ENCODE peak calls at places on chromosomes 7 and 10, in nine cellular contexts. M is HEK293T, C is A673, Z is CMK, H is GM12892, L is DMS153, K is retina, X is NCI-H1436, U is ovary. N is an unnamed sample.

GRCh38 chr10:88270871-88271713 is 312.0 kb downstream of the RNLS start:
- DNase-seq in M (no peak), C (no peak), L (no peak), K (no peak), H (peak; percentile 13), Z (no peak), U (no peak), X (no peak), N (no peak)

GRCh38 chr7:27176343-27176731 is 2.2 kb upstream of the HOXA10 start:
- DNase-seq in L (no peak), M (no peak), U (no peak), X (no peak), K (no peak), C (no peak), H (no peak), Z (no peak), N (no peak)

GRCh38 chr10:110399163-110400094 is 94.7 kb upstream of the SMNDC1 start:
- DNase-seq in K (no peak), U (no peak), C (peak; percentile 83), H (no peak), M (no peak), X (no peak), Z (no peak), L (no peak), N (no peak)

GRCh38 chr10:48505394-48506112 is 99.3 kb downstream of the ARHGAP22 start:
- DNase-seq in Z (no peak), X (no peak), K (no peak), C (no peak), H (no peak), U (no peak), M (no peak), L (no peak), N (no peak)

GRCh38 chr7:98283127-98283886 is 1.8 kb downstream of the BRI3 start:
- DNase-seq in K (no peak), C (no peak), Z (no peak), U (no peak), M (no peak), L (no peak), X (no peak), H (no peak), N (no peak)

GRCh38 chr10:113180401-113181154 is 230.5 kb downstream of the TCF7L2 start:
- DNase-seq in M (no peak), Z (no peak), L (no peak), U (no peak), H (no peak), K (no peak), C (no peak), X (no peak), N (no peak)

GRCh38 chr7:93551063-93551895 is 23.2 kb downstream of the CALCR start:
- DNase-seq in L (no peak), C (peak; percentile 63), X (no peak), H (no peak), Z (no peak), M (peak; percentile 28), K (peak; percentile 5), U (no peak), N (no peak)

GRCh38 chr10:107767185-107767584 is 602.7 kb upstream of the SORCS1 start:
- DNase-seq in H (no peak), K (no peak), C (no peak), X (no peak), M (no peak), Z (no peak), L (no peak), U (no peak), N (no peak)

GRCh38 chr10:1423676-1424253 is 313.6 kb downstream of the ADARB2 start:
- DNase-seq in L (no peak), C (no peak), X (no peak), K (no peak), Z (no peak), U (no peak), M (no peak), H (no peak), N (no peak)

GRCh38 chr10:93071674-93072224 is 1.9 kb upstream of the CYP26A1 start:
- DNase-seq in M (no peak), Z (peak; percentile 32), U (no peak), K (peak; percentile 73), L (no peak), H (peak; percentile 36), X (no peak), C (no peak), N (peak; percentile 49)

N was measured in neural crest cell.